ENCODE peak calls at places on chromosome 1, in ten cellular contexts. One of them, this sample, is unnamed.

GRCh38 chr1:161946071-161946987 is 77.3 kb downstream of the OLFML2B start:
- DNase-seq in IMR-90: peak
- DNase-seq in AG09309: peak
- DNase-seq in foreskin fibroblast: peak
- DNase-seq in bronchial epithelial cell: no peak
- DNase-seq in pancreas: no peak
- DNase-seq in MCF 10A: no peak
- DNase-seq in upper lobe of right lung: no peak
- DNase-seq in GM23338: peak
- DNase-seq in mammary epithelial cell: no peak
- DNase-seq in this sample: no peak

GRCh38 chr1:55426156-55426555 is 211.0 kb upstream of the USP24 start:
- DNase-seq in pancreas: no peak
- DNase-seq in upper lobe of right lung: no peak
- DNase-seq in MCF 10A: no peak
- DNase-seq in AG09309: no peak
- DNase-seq in IMR-90: no peak
- DNase-seq in bronchial epithelial cell: no peak
- DNase-seq in GM23338: no peak
- DNase-seq in foreskin fibroblast: no peak
- DNase-seq in mammary epithelial cell: no peak
- DNase-seq in this sample: no peak

GRCh38 chr1:93798301-93798700 is 80.7 kb downstream of the DNTTIP2 start:
- DNase-seq in AG09309: peak
- DNase-seq in MCF 10A: peak
- DNase-seq in upper lobe of right lung: no peak
- DNase-seq in pancreas: no peak
- DNase-seq in mammary epithelial cell: no peak
- DNase-seq in GM23338: no peak
- DNase-seq in IMR-90: peak
- DNase-seq in foreskin fibroblast: peak
- DNase-seq in bronchial epithelial cell: peak
- DNase-seq in this sample: no peak

GRCh38 chr1:162133566-162133965 is 64.1 kb downstream of the NOS1AP start:
- DNase-seq in pancreas: no peak
- DNase-seq in MCF 10A: no peak
- DNase-seq in AG09309: peak
- DNase-seq in IMR-90: no peak
- DNase-seq in upper lobe of right lung: no peak
- DNase-seq in bronchial epithelial cell: no peak
- DNase-seq in mammary epithelial cell: no peak
- DNase-seq in foreskin fibroblast: no peak
- DNase-seq in GM23338: no peak
- DNase-seq in this sample: no peak

GRCh38 chr1:175824079-175824478 is 80.7 kb upstream of the TNR start:
- DNase-seq in GM23338: peak
- DNase-seq in foreskin fibroblast: no peak
- DNase-seq in AG09309: no peak
- DNase-seq in MCF 10A: peak
- DNase-seq in IMR-90: no peak
- DNase-seq in pancreas: peak
- DNase-seq in mammary epithelial cell: no peak
- DNase-seq in upper lobe of right lung: no peak
- DNase-seq in bronchial epithelial cell: no peak
- DNase-seq in this sample: no peak

GRCh38 chr1:51960262-51960661 is 30.2 kb downstream of the RAB3B start:
- DNase-seq in IMR-90: no peak
- DNase-seq in foreskin fibroblast: no peak
- DNase-seq in pancreas: no peak
- DNase-seq in GM23338: peak
- DNase-seq in mammary epithelial cell: no peak
- DNase-seq in upper lobe of right lung: no peak
- DNase-seq in MCF 10A: peak
- DNase-seq in bronchial epithelial cell: peak
- DNase-seq in AG09309: no peak
- DNase-seq in this sample: no peak

GRCh38 chr1:10575616-10576015 is 100.9 kb downstream of the PEX14 start:
- DNase-seq in MCF 10A: peak
- DNase-seq in upper lobe of right lung: no peak
- DNase-seq in GM23338: no peak
- DNase-seq in bronchial epithelial cell: peak
- DNase-seq in AG09309: peak
- DNase-seq in pancreas: no peak
- DNase-seq in mammary epithelial cell: peak
- DNase-seq in foreskin fibroblast: peak
- DNase-seq in IMR-90: peak
- DNase-seq in this sample: peak

GRCh38 chr1:22922640-22923039 is 50.0 kb downstream of the LACTBL1 start:
- DNase-seq in GM23338: no peak
- DNase-seq in pancreas: no peak
- DNase-seq in bronchial epithelial cell: peak
- DNase-seq in AG09309: no peak
- DNase-seq in mammary epithelial cell: peak
- DNase-seq in foreskin fibroblast: peak
- DNase-seq in upper lobe of right lung: no peak
- DNase-seq in MCF 10A: peak
- DNase-seq in IMR-90: peak
- DNase-seq in this sample: no peak

GRCh38 chr1:219783605-219784004 is 144.8 kb downstream of the SLC30A10 start:
- DNase-seq in MCF 10A: no peak
- DNase-seq in bronchial epithelial cell: no peak
- DNase-seq in IMR-90: no peak
- DNase-seq in pancreas: no peak
- DNase-seq in AG09309: no peak
- DNase-seq in mammary epithelial cell: no peak
- DNase-seq in foreskin fibroblast: no peak
- DNase-seq in GM23338: no peak
- DNase-seq in upper lobe of right lung: no peak
- DNase-seq in this sample: no peak

GRCh38 chr1:219788091-219788490 is 140.3 kb downstream of the SLC30A10 start:
- DNase-seq in MCF 10A: no peak
- DNase-seq in upper lobe of right lung: no peak
- DNase-seq in IMR-90: peak
- DNase-seq in pancreas: no peak
- DNase-seq in mammary epithelial cell: no peak
- DNase-seq in foreskin fibroblast: no peak
- DNase-seq in bronchial epithelial cell: peak
- DNase-seq in GM23338: no peak
- DNase-seq in AG09309: no peak
- DNase-seq in this sample: no peak

GRCh38 chr1:219782929-219783328 is 145.4 kb downstream of the SLC30A10 start:
- DNase-seq in bronchial epithelial cell: no peak
- DNase-seq in IMR-90: no peak
- DNase-seq in mammary epithelial cell: no peak
- DNase-seq in AG09309: no peak
- DNase-seq in foreskin fibroblast: no peak
- DNase-seq in upper lobe of right lung: no peak
- DNase-seq in pancreas: no peak
- DNase-seq in MCF 10A: no peak
- DNase-seq in GM23338: no peak
- DNase-seq in this sample: no peak

GRCh38 chr1:219782311-219782710 is 146.0 kb downstream of the SLC30A10 start:
- DNase-seq in AG09309: no peak
- DNase-seq in bronchial epithelial cell: no peak
- DNase-seq in mammary epithelial cell: no peak
- DNase-seq in MCF 10A: no peak
- DNase-seq in IMR-90: no peak
- DNase-seq in upper lobe of right lung: no peak
- DNase-seq in GM23338: no peak
- DNase-seq in pancreas: no peak
- DNase-seq in foreskin fibroblast: no peak
- DNase-seq in this sample: no peak

DNA sequence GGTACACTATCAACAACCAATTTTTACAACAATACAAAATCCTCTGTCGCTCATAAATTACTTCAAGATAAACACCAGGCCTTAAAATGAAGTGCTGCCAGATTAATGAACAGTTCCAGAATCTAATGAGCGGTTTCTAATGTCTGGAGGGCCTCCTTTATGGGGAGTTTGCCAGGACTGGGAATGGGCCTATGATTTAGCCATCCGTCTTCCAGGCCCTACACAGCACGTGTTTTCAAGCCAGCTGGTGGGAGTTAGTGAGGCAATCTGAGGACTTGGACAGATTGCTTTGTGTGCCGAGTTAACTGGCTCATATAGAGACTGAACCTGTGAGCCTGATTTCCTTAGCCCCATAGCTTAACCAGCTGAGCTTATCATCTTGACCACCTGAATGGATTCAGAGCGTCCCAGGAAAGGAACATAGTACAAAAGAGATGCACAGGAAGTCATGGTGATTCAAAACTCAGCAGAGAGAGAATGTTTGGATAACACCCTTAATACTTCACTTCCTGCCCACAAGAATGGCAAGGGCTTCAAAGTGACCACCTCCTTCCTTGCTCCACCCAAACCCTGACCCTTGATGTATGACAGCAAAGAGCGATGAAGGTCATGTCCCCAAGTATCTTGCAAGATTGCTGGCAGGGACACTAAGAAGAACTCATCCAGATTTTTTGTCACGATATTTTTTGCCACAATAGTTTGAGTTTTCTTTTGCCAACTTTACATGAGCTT is 143.5 kb downstream of the SLC30A10 start:
- DNase-seq in IMR-90: peak
- DNase-seq in AG09309: no peak
- DNase-seq in bronchial epithelial cell: no peak
- DNase-seq in mammary epithelial cell: no peak
- DNase-seq in upper lobe of right lung: no peak
- DNase-seq in GM23338: no peak
- DNase-seq in foreskin fibroblast: peak
- DNase-seq in MCF 10A: no peak
- DNase-seq in pancreas: no peak
- DNase-seq in this sample: peak
- TF ChIP-seq CTCF in IMR-90: no peak
- TF ChIP-seq CTCF in AG09309: no peak
- TF ChIP-seq CTCF in bronchial epithelial cell: no peak
- TF ChIP-seq CTCF in mammary epithelial cell: no peak
- TF ChIP-seq CTCF in upper lobe of right lung: no peak
- TF ChIP-seq CTCF in GM23338: no peak
- TF ChIP-seq CTCF in foreskin fibroblast: no peak
- TF ChIP-seq CTCF in MCF 10A: no peak
- TF ChIP-seq CTCF in pancreas: no peak
- TF ChIP-seq CTCF in this sample: no peak

DNA sequence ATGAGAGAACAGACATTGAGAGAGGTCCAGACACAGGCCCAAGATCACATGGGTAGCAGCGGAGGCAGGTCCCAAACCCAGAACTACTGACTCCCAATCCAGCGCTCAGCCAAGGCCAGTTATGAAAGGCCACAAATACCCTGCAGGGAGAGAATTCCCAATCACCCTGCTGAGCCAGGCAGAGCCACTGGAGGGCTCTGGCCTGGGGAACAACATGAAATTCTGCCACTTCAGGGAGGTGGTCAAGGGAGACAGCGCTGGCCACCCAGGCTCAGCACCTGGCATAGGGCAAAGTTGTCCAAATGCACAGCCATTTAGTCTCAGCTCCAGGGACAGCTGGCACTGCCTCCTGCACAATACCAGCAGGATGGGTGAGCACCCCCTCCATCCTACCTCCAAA is 27.5 kb downstream of the SLC9A1 start:
- DNase-seq in upper lobe of right lung: no peak
- DNase-seq in AG09309: no peak
- DNase-seq in mammary epithelial cell: no peak
- DNase-seq in pancreas: no peak
- DNase-seq in foreskin fibroblast: no peak
- DNase-seq in bronchial epithelial cell: no peak
- DNase-seq in MCF 10A: no peak
- DNase-seq in IMR-90: no peak
- DNase-seq in GM23338: peak
- DNase-seq in this sample: no peak
- TF ChIP-seq CTCF in upper lobe of right lung: no peak
- TF ChIP-seq CTCF in AG09309: no peak
- TF ChIP-seq CTCF in mammary epithelial cell: peak
- TF ChIP-seq CTCF in pancreas: no peak
- TF ChIP-seq CTCF in foreskin fibroblast: peak
- TF ChIP-seq CTCF in bronchial epithelial cell: no peak
- TF ChIP-seq CTCF in MCF 10A: no peak
- TF ChIP-seq CTCF in IMR-90: peak
- TF ChIP-seq CTCF in GM23338: peak
- TF ChIP-seq CTCF in this sample: no peak

GRCh38 chr1:193068013-193068412 is 8.6 kb downstream of the RO60 start:
- DNase-seq in upper lobe of right lung: no peak
- DNase-seq in AG09309: no peak
- DNase-seq in pancreas: no peak
- DNase-seq in GM23338: no peak
- DNase-seq in mammary epithelial cell: no peak
- DNase-seq in IMR-90: no peak
- DNase-seq in bronchial epithelial cell: no peak
- DNase-seq in MCF 10A: no peak
- DNase-seq in foreskin fibroblast: no peak
- DNase-seq in this sample: no peak

GRCh38 chr1:193070942-193071341 is 11.5 kb downstream of the RO60 start:
- DNase-seq in bronchial epithelial cell: no peak
- DNase-seq in pancreas: no peak
- DNase-seq in GM23338: peak
- DNase-seq in foreskin fibroblast: no peak
- DNase-seq in upper lobe of right lung: no peak
- DNase-seq in IMR-90: no peak
- DNase-seq in AG09309: no peak
- DNase-seq in MCF 10A: no peak
- DNase-seq in mammary epithelial cell: no peak
- DNase-seq in this sample: no peak

GRCh38 chr1:193066606-193067005 is 7.2 kb downstream of the RO60 start:
- DNase-seq in GM23338: no peak
- DNase-seq in bronchial epithelial cell: no peak
- DNase-seq in mammary epithelial cell: no peak
- DNase-seq in foreskin fibroblast: no peak
- DNase-seq in IMR-90: no peak
- DNase-seq in upper lobe of right lung: no peak
- DNase-seq in MCF 10A: no peak
- DNase-seq in pancreas: no peak
- DNase-seq in AG09309: no peak
- DNase-seq in this sample: no peak

GRCh38 chr1:193070395-193070753 is 11.0 kb downstream of the RO60 start:
- DNase-seq in foreskin fibroblast: no peak
- DNase-seq in AG09309: no peak
- DNase-seq in GM23338: no peak
- DNase-seq in MCF 10A: no peak
- DNase-seq in bronchial epithelial cell: no peak
- DNase-seq in pancreas: no peak
- DNase-seq in mammary epithelial cell: no peak
- DNase-seq in IMR-90: no peak
- DNase-seq in upper lobe of right lung: no peak
- DNase-seq in this sample: no peak

DNA sequence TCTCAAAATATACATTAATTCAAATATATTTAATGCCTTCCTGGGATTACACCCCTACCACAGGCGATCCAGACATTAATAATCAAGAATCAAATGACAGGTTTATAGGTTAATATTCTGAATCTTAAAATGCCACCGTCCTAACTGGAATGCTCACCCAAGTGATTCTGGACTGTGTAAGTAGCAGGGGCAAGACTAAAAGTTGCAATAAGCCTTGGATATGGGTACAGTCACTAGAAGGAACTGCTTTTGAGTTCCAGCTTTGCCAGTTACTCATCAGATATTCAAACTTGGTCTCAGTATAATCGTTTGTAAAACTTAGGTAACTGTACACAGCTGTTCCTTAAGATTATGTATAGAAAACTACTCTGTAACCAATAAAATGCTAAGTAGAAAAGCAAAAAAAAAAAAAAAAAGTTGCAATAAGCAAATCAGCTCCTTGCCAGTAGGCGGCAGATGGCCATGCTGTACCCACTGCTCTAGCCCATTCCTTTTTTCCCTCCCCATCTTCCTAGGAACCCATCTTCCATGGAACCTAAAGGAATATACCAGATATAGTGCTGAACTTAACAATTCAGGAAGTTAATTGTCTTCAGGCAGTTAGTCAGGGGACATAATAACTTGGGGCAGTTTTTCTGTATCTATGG is 10.5 kb downstream of the RO60 start:
- DNase-seq in AG09309: no peak
- DNase-seq in mammary epithelial cell: no peak
- DNase-seq in MCF 10A: peak
- DNase-seq in upper lobe of right lung: no peak
- DNase-seq in pancreas: no peak
- DNase-seq in IMR-90: no peak
- DNase-seq in foreskin fibroblast: no peak
- DNase-seq in GM23338: peak
- DNase-seq in bronchial epithelial cell: no peak
- DNase-seq in this sample: no peak
- TF ChIP-seq CTCF in AG09309: peak
- TF ChIP-seq CTCF in mammary epithelial cell: peak
- TF ChIP-seq CTCF in MCF 10A: peak
- TF ChIP-seq CTCF in upper lobe of right lung: no peak
- TF ChIP-seq CTCF in pancreas: no peak
- TF ChIP-seq CTCF in IMR-90: peak
- TF ChIP-seq CTCF in foreskin fibroblast: peak
- TF ChIP-seq CTCF in GM23338: peak
- TF ChIP-seq CTCF in bronchial epithelial cell: peak
- TF ChIP-seq CTCF in this sample: peak

DNA sequence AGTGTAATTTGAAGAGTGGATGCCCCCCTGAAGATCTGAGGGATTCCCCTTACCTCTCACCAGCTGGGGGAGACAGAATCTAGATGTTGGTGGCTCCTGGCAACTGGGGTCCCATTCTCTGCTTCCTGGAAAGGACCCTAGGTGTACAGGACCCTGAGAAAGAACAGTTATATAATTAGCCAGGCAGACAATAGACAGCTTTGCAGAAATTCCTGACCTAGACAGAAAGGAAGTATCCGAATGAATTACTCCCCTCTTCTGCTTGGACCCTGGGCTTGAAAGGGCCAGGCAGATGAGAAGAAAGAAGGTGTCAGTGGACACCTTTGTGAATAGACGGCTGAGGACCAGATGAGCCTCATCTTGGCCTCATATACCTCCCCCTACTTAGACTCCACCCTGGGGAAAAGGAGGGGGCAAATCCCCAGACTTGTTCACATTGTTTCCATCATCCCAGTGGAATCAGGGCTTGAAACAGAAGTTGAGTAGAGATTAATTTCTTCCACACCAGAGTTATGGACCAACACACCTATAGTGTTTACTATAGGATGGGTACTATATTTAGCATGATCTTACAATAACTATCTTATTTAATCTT is 1.8 kb upstream of the IQGAP3 start:
- DNase-seq in AG09309: no peak
- DNase-seq in pancreas: no peak
- DNase-seq in bronchial epithelial cell: no peak
- DNase-seq in foreskin fibroblast: no peak
- DNase-seq in upper lobe of right lung: no peak
- DNase-seq in mammary epithelial cell: no peak
- DNase-seq in IMR-90: no peak
- DNase-seq in MCF 10A: no peak
- DNase-seq in GM23338: no peak
- DNase-seq in this sample: no peak
- TF ChIP-seq CTCF in AG09309: no peak
- TF ChIP-seq CTCF in pancreas: no peak
- TF ChIP-seq CTCF in bronchial epithelial cell: no peak
- TF ChIP-seq CTCF in foreskin fibroblast: no peak
- TF ChIP-seq CTCF in upper lobe of right lung: no peak
- TF ChIP-seq CTCF in mammary epithelial cell: no peak
- TF ChIP-seq CTCF in IMR-90: no peak
- TF ChIP-seq CTCF in MCF 10A: no peak
- TF ChIP-seq CTCF in GM23338: peak
- TF ChIP-seq CTCF in this sample: no peak